ENCODE peak calls at places on chromosomes 11 and 22, in eight cellular contexts. One of them, this sample, is unnamed.

GRCh38 chr11:93169950-93170561 is 27.7 kb downstream of the SLC36A4 start:
- DNase-seq in NB4: peak
- DNase-seq in HFFc6: peak
- DNase-seq in GM20000: peak
- DNase-seq in brain microvascular endothelial cell: peak
- DNase-seq in neural progenitor cell: peak
- DNase-seq in right lobe of liver: no peak
- DNase-seq in A549: no peak
- DNase-seq in this sample: no peak

GRCh38 chr11:111372538-111372937 is 6.5 kb downstream of the POU2AF1 start:
- DNase-seq in neural progenitor cell: no peak
- DNase-seq in GM20000: no peak
- DNase-seq in brain microvascular endothelial cell: no peak
- DNase-seq in A549: no peak
- DNase-seq in HFFc6: no peak
- DNase-seq in NB4: no peak
- DNase-seq in right lobe of liver: no peak
- DNase-seq in this sample: no peak

GRCh38 chr22:50626314-50626855 is 1.6 kb downstream of the ARSA start:
- DNase-seq in A549: no peak
- DNase-seq in right lobe of liver: no peak
- DNase-seq in brain microvascular endothelial cell: no peak
- DNase-seq in GM20000: no peak
- DNase-seq in NB4: no peak
- DNase-seq in HFFc6: no peak
- DNase-seq in neural progenitor cell: no peak
- DNase-seq in this sample: no peak

GRCh38 chr11:13427440-13427839 is 35.6 kb downstream of the BTBD10 start:
- DNase-seq in GM20000: no peak
- DNase-seq in A549: no peak
- DNase-seq in neural progenitor cell: no peak
- DNase-seq in right lobe of liver: no peak
- DNase-seq in HFFc6: no peak
- DNase-seq in brain microvascular endothelial cell: no peak
- DNase-seq in NB4: no peak
- DNase-seq in this sample: no peak

GRCh38 chr11:61675826-61676225 is 4.4 kb upstream of the DAGLA start:
- DNase-seq in neural progenitor cell: no peak
- DNase-seq in GM20000: no peak
- DNase-seq in NB4: no peak
- DNase-seq in A549: no peak
- DNase-seq in HFFc6: no peak
- DNase-seq in brain microvascular endothelial cell: no peak
- DNase-seq in right lobe of liver: no peak
- DNase-seq in this sample: no peak

GRCh38 chr22:45890351-45890635 is 86.7 kb downstream of the WNT7B start:
- DNase-seq in neural progenitor cell: no peak
- DNase-seq in brain microvascular endothelial cell: no peak
- DNase-seq in right lobe of liver: no peak
- DNase-seq in GM20000: no peak
- DNase-seq in NB4: no peak
- DNase-seq in HFFc6: no peak
- DNase-seq in A549: no peak
- DNase-seq in this sample: no peak

GRCh38 chr11:17753153-17753552 is 18.6 kb downstream of the KCNC1 start:
- DNase-seq in NB4: no peak
- DNase-seq in right lobe of liver: no peak
- DNase-seq in GM20000: no peak
- DNase-seq in neural progenitor cell: no peak
- DNase-seq in HFFc6: no peak
- DNase-seq in brain microvascular endothelial cell: no peak
- DNase-seq in A549: no peak
- DNase-seq in this sample: no peak

GRCh38 chr11:77155556-77156130 is 27.6 kb downstream of the MYO7A start:
- DNase-seq in GM20000: no peak
- DNase-seq in NB4: no peak
- DNase-seq in neural progenitor cell: no peak
- DNase-seq in right lobe of liver: no peak
- DNase-seq in HFFc6: no peak
- DNase-seq in brain microvascular endothelial cell: no peak
- DNase-seq in A549: no peak
- DNase-seq in this sample: no peak

GRCh38 chr11:120509346-120510053 is 2.0 kb upstream of the GRIK4 start:
- DNase-seq in right lobe of liver: no peak
- DNase-seq in neural progenitor cell: no peak
- DNase-seq in HFFc6: no peak
- DNase-seq in NB4: no peak
- DNase-seq in brain microvascular endothelial cell: no peak
- DNase-seq in A549: no peak
- DNase-seq in GM20000: no peak
- DNase-seq in this sample: no peak

GRCh38 chr22:46044718-46045458 is 67.9 kb upstream of the WNT7B start:
- DNase-seq in GM20000: no peak
- DNase-seq in NB4: no peak
- DNase-seq in A549: no peak
- DNase-seq in neural progenitor cell: peak
- DNase-seq in right lobe of liver: peak
- DNase-seq in brain microvascular endothelial cell: no peak
- DNase-seq in HFFc6: no peak
- DNase-seq in this sample: no peak

GRCh38 chr22:43110927-43111623 is 525 bp downstream of the BIK start:
- DNase-seq in brain microvascular endothelial cell: no peak
- DNase-seq in GM20000: peak
- DNase-seq in NB4: peak
- DNase-seq in neural progenitor cell: peak
- DNase-seq in A549: no peak
- DNase-seq in right lobe of liver: peak
- DNase-seq in HFFc6: no peak
- DNase-seq in this sample: no peak

GRCh38 chr22:43113516-43114251 is 3.1 kb downstream of the BIK start:
- DNase-seq in HFFc6: no peak
- DNase-seq in right lobe of liver: no peak
- DNase-seq in GM20000: no peak
- DNase-seq in NB4: peak
- DNase-seq in neural progenitor cell: no peak
- DNase-seq in A549: no peak
- DNase-seq in brain microvascular endothelial cell: no peak
- DNase-seq in this sample: no peak

GRCh38 chr22:43109921-43110443 is 568 bp upstream of the BIK start:
- DNase-seq in brain microvascular endothelial cell: no peak
- DNase-seq in A549: no peak
- DNase-seq in HFFc6: no peak
- DNase-seq in NB4: no peak
- DNase-seq in neural progenitor cell: peak
- DNase-seq in GM20000: no peak
- DNase-seq in right lobe of liver: no peak
- DNase-seq in this sample: no peak

GRCh38 chr22:43109511-43109910 is 1.0 kb upstream of the BIK start:
- DNase-seq in right lobe of liver: no peak
- DNase-seq in brain microvascular endothelial cell: no peak
- DNase-seq in GM20000: no peak
- DNase-seq in neural progenitor cell: no peak
- DNase-seq in HFFc6: no peak
- DNase-seq in A549: no peak
- DNase-seq in NB4: no peak
- DNase-seq in this sample: no peak

GRCh38 chr22:43110444-43110926 is at the start of gene BIK:
- DNase-seq in GM20000: peak
- DNase-seq in brain microvascular endothelial cell: no peak
- DNase-seq in neural progenitor cell: peak
- DNase-seq in A549: no peak
- DNase-seq in right lobe of liver: peak
- DNase-seq in HFFc6: no peak
- DNase-seq in NB4: peak
- DNase-seq in this sample: peak
- TF ChIP-seq CTCF in GM20000: no peak
- TF ChIP-seq CTCF in brain microvascular endothelial cell: peak
- TF ChIP-seq CTCF in neural progenitor cell: no peak
- TF ChIP-seq CTCF in A549: no peak
- TF ChIP-seq CTCF in right lobe of liver: peak
- TF ChIP-seq CTCF in HFFc6: peak
- TF ChIP-seq CTCF in NB4: peak
- TF ChIP-seq CTCF in this sample: peak

GRCh38 chr11:108027057-108027456 is 18.4 kb downstream of the CUL5 start:
- DNase-seq in right lobe of liver: no peak
- DNase-seq in brain microvascular endothelial cell: no peak
- DNase-seq in GM20000: no peak
- DNase-seq in A549: no peak
- DNase-seq in HFFc6: no peak
- DNase-seq in NB4: peak
- DNase-seq in neural progenitor cell: no peak
- DNase-seq in this sample: no peak
- TF ChIP-seq CTCF in right lobe of liver: peak
- TF ChIP-seq CTCF in brain microvascular endothelial cell: peak
- TF ChIP-seq CTCF in GM20000: no peak
- TF ChIP-seq CTCF in A549: peak
- TF ChIP-seq CTCF in HFFc6: peak
- TF ChIP-seq CTCF in NB4: peak
- TF ChIP-seq CTCF in neural progenitor cell: peak
- TF ChIP-seq CTCF in this sample: peak

GRCh38 chr11:21472256-21472655 is 720.6 kb upstream of the ANO5 start:
- DNase-seq in NB4: no peak
- DNase-seq in A549: peak
- DNase-seq in HFFc6: no peak
- DNase-seq in neural progenitor cell: no peak
- DNase-seq in right lobe of liver: no peak
- DNase-seq in brain microvascular endothelial cell: no peak
- DNase-seq in GM20000: no peak
- DNase-seq in this sample: no peak
- TF ChIP-seq CTCF in NB4: no peak
- TF ChIP-seq CTCF in A549: no peak
- TF ChIP-seq CTCF in HFFc6: no peak
- TF ChIP-seq CTCF in neural progenitor cell: no peak
- TF ChIP-seq CTCF in right lobe of liver: no peak
- TF ChIP-seq CTCF in brain microvascular endothelial cell: no peak
- TF ChIP-seq CTCF in GM20000: no peak
- TF ChIP-seq CTCF in this sample: no peak

GRCh38 chr11:131584694-131585592 is 214.5 kb downstream of the NTM start:
- DNase-seq in GM20000: peak
- DNase-seq in NB4: peak
- DNase-seq in brain microvascular endothelial cell: no peak
- DNase-seq in A549: no peak
- DNase-seq in neural progenitor cell: peak
- DNase-seq in HFFc6: no peak
- DNase-seq in right lobe of liver: no peak
- DNase-seq in this sample: peak
- TF ChIP-seq CTCF in GM20000: no peak
- TF ChIP-seq CTCF in NB4: peak
- TF ChIP-seq CTCF in brain microvascular endothelial cell: peak
- TF ChIP-seq CTCF in A549: no peak
- TF ChIP-seq CTCF in neural progenitor cell: peak
- TF ChIP-seq CTCF in HFFc6: peak
- TF ChIP-seq CTCF in right lobe of liver: no peak
- TF ChIP-seq CTCF in this sample: peak

GRCh38 chr11:108135845-108136599 is 14.7 kb downstream of the ACAT1 start:
- DNase-seq in GM20000: peak
- DNase-seq in HFFc6: peak
- DNase-seq in brain microvascular endothelial cell: no peak
- DNase-seq in A549: no peak
- DNase-seq in right lobe of liver: no peak
- DNase-seq in neural progenitor cell: no peak
- DNase-seq in NB4: peak
- DNase-seq in this sample: peak
- TF ChIP-seq CTCF in GM20000: peak
- TF ChIP-seq CTCF in HFFc6: peak
- TF ChIP-seq CTCF in brain microvascular endothelial cell: peak
- TF ChIP-seq CTCF in A549: peak
- TF ChIP-seq CTCF in right lobe of liver: peak
- TF ChIP-seq CTCF in neural progenitor cell: peak
- TF ChIP-seq CTCF in NB4: peak
- TF ChIP-seq CTCF in this sample: peak

DNA sequence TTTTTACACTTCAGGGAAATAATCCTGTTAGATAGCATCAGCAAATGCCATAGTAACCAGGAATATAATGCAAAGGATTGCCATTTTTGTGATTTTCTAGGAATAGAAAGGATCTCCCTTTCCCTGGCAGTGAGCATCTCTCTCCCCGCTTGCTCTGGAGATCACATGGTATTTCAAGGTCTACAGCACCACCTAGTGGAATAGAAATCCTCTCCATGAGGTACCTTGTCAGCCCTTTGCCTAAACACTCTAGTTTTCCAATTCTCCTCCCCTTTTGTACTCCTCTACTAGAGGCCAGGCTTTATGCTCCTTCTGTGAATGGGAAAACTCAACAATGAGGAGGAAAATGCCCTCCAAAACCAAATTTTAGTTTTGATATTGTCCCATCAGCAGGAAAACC is 78.4 kb downstream of the XRRA1 start:
- DNase-seq in GM20000: no peak
- DNase-seq in brain microvascular endothelial cell: peak
- DNase-seq in neural progenitor cell: peak
- DNase-seq in right lobe of liver: no peak
- DNase-seq in NB4: peak
- DNase-seq in HFFc6: peak
- DNase-seq in A549: peak
- DNase-seq in this sample: peak
- TF ChIP-seq CTCF in GM20000: peak
- TF ChIP-seq CTCF in brain microvascular endothelial cell: peak
- TF ChIP-seq CTCF in neural progenitor cell: peak
- TF ChIP-seq CTCF in right lobe of liver: peak
- TF ChIP-seq CTCF in NB4: peak
- TF ChIP-seq CTCF in HFFc6: peak
- TF ChIP-seq CTCF in A549: peak
- TF ChIP-seq CTCF in this sample: peak

DNA sequence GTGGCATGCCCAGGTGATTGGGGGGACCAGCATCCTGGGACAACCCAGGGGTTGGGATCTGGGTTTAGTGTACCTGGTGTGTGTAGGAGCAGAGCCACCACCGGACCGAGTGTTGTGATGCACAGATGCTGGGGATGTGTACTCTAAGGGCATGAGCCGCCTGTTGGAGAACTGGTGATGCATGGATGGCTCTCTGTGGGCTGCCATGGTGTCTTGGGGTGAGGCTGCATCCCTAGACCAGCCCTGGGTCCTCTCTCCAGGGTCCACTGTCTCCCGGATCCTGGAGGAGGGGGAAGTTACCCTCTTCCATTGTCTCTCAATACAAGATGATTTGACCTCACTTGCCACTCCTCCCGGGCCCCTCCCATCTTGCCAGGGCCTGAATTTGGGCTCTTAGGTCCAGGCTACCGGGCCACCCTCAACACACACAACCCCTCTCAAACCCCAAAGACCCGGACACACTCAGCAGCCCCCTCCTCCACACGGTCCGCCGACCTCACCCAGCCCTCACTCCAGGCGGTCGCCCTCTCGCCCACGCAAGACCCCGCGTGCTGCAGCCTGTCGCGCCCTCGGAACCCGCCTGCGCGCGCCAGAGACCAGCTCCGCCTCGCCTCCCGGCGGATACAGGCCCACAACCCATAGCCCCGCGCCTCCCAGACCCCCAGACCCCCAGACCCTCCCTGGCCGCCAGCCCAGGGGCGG is 578 bp downstream of the LRRC75B start:
- DNase-seq in HFFc6: no peak
- DNase-seq in NB4: no peak
- DNase-seq in A549: no peak
- DNase-seq in neural progenitor cell: peak
- DNase-seq in right lobe of liver: no peak
- DNase-seq in GM20000: peak
- DNase-seq in brain microvascular endothelial cell: no peak
- DNase-seq in this sample: no peak
- TF ChIP-seq CTCF in HFFc6: no peak
- TF ChIP-seq CTCF in NB4: no peak
- TF ChIP-seq CTCF in A549: no peak
- TF ChIP-seq CTCF in neural progenitor cell: no peak
- TF ChIP-seq CTCF in right lobe of liver: no peak
- TF ChIP-seq CTCF in GM20000: no peak
- TF ChIP-seq CTCF in brain microvascular endothelial cell: no peak
- TF ChIP-seq CTCF in this sample: no peak